ENCODE peak calls at places on chromosome 3, in eight cellular contexts. One of them, this sample, is unnamed.

GRCh38 chr3:154701055-154701454 is 271.1 kb upstream of the GPR149 start:
- DNase-seq in IMR-90: no peak
- DNase-seq in A549: no peak
- DNase-seq in K562: no peak
- DNase-seq in adrenal gland: no peak
- DNase-seq in uterus: no peak
- DNase-seq in endothelial cell of umbilical vein: no peak
- DNase-seq in right lobe of liver: no peak
- DNase-seq in this sample: no peak

GRCh38 chr3:182092662-182093262 is 381.0 kb downstream of the SOX2 start:
- DNase-seq in IMR-90: no peak
- DNase-seq in A549: peak
- DNase-seq in K562: no peak
- DNase-seq in adrenal gland: no peak
- DNase-seq in uterus: no peak
- DNase-seq in endothelial cell of umbilical vein: no peak
- DNase-seq in right lobe of liver: no peak
- DNase-seq in this sample: no peak

GRCh38 chr3:192039593-192039992 is 578.6 kb downstream of the PYDC2 start:
- DNase-seq in IMR-90: no peak
- DNase-seq in A549: no peak
- DNase-seq in K562: no peak
- DNase-seq in adrenal gland: no peak
- DNase-seq in uterus: no peak
- DNase-seq in endothelial cell of umbilical vein: no peak
- DNase-seq in right lobe of liver: no peak
- DNase-seq in this sample: no peak

GRCh38 chr3:173993299-173993698 is 595.8 kb downstream of the NLGN1 start:
- DNase-seq in IMR-90: peak
- DNase-seq in A549: peak
- DNase-seq in K562: no peak
- DNase-seq in adrenal gland: no peak
- DNase-seq in uterus: no peak
- DNase-seq in endothelial cell of umbilical vein: peak
- DNase-seq in right lobe of liver: no peak
- DNase-seq in this sample: peak

GRCh38 chr3:183664913-183665381 is 29.5 kb downstream of the KLHL24 start:
- DNase-seq in IMR-90: peak
- DNase-seq in A549: no peak
- DNase-seq in K562: no peak
- DNase-seq in adrenal gland: no peak
- DNase-seq in uterus: no peak
- DNase-seq in endothelial cell of umbilical vein: peak
- DNase-seq in right lobe of liver: no peak
- DNase-seq in this sample: peak

GRCh38 chr3:131848111-131848510 is 186.7 kb downstream of the CPNE4 start:
- DNase-seq in IMR-90: no peak
- DNase-seq in A549: no peak
- DNase-seq in K562: no peak
- DNase-seq in adrenal gland: no peak
- DNase-seq in uterus: no peak
- DNase-seq in endothelial cell of umbilical vein: peak
- DNase-seq in right lobe of liver: no peak
- DNase-seq in this sample: no peak

GRCh38 chr3:155667988-155668387 is 76.9 kb downstream of the PLCH1 start:
- DNase-seq in IMR-90: no peak
- DNase-seq in A549: no peak
- DNase-seq in K562: no peak
- DNase-seq in adrenal gland: no peak
- DNase-seq in uterus: no peak
- DNase-seq in endothelial cell of umbilical vein: no peak
- DNase-seq in right lobe of liver: no peak
- DNase-seq in this sample: no peak

GRCh38 chr3:17894434-17895060 is 152.1 kb upstream of the TBC1D5 start:
- DNase-seq in IMR-90: peak
- DNase-seq in A549: no peak
- DNase-seq in K562: peak
- DNase-seq in adrenal gland: no peak
- DNase-seq in uterus: no peak
- DNase-seq in endothelial cell of umbilical vein: no peak
- DNase-seq in right lobe of liver: no peak
- DNase-seq in this sample: no peak

GRCh38 chr3:113423699-113424098 is 17.6 kb downstream of the CFAP44 start:
- DNase-seq in IMR-90: no peak
- DNase-seq in A549: no peak
- DNase-seq in K562: no peak
- DNase-seq in adrenal gland: no peak
- DNase-seq in uterus: no peak
- DNase-seq in endothelial cell of umbilical vein: no peak
- DNase-seq in right lobe of liver: no peak
- DNase-seq in this sample: no peak

DNA sequence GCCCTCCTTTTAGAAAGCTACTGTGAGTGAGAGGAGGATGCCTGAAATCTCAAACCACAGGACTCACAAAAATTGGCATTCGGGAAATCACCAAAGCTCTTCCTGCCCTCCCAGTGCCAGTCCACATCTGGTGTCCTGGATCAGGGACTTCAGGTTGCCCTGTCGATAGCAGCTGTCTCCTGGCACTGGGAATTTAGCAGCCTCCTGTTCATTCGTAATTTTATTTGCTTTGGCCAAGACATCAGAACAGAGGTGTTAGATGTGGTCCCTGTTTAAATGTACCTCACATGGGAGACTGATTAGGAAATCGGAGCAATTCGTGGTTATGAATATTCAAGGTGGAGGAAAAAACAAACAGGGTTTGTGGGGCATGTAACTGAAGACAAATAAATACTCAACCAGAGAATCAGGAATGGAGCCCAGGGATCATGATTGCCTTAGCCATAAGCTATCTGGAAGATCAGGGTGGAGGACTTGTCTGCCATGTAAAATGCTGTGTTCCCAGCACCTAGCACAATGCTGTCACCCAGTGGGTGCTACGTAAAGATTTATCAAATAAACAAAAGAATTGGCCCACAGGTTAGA is 265.2 kb upstream of the PROK2 start:
- DNase-seq in IMR-90: no peak
- DNase-seq in A549: no peak
- DNase-seq in K562: no peak
- DNase-seq in adrenal gland: no peak
- DNase-seq in uterus: no peak
- DNase-seq in endothelial cell of umbilical vein: no peak
- DNase-seq in right lobe of liver: no peak
- DNase-seq in this sample: no peak
- TF ChIP-seq POLR2A in IMR-90: no peak
- TF ChIP-seq POLR2A in A549: no peak
- TF ChIP-seq POLR2A in K562: no peak
- TF ChIP-seq POLR2A in adrenal gland: no peak
- TF ChIP-seq POLR2A in uterus: no peak
- TF ChIP-seq POLR2A in endothelial cell of umbilical vein: no peak
- TF ChIP-seq POLR2A in right lobe of liver: no peak
- TF ChIP-seq POLR2A in this sample: no peak

GRCh38 chr3:12484983-12485327 is 675 bp downstream of the TSEN2 start:
- DNase-seq in IMR-90: no peak
- DNase-seq in A549: no peak
- DNase-seq in K562: no peak
- DNase-seq in adrenal gland: no peak
- DNase-seq in uterus: no peak
- DNase-seq in endothelial cell of umbilical vein: no peak
- DNase-seq in right lobe of liver: no peak
- DNase-seq in this sample: no peak

GRCh38 chr3:12483872-12484197 is 445 bp upstream of the TSEN2 start:
- DNase-seq in IMR-90: no peak
- DNase-seq in A549: no peak
- DNase-seq in K562: no peak
- DNase-seq in adrenal gland: no peak
- DNase-seq in uterus: no peak
- DNase-seq in endothelial cell of umbilical vein: no peak
- DNase-seq in right lobe of liver: no peak
- DNase-seq in this sample: no peak

GRCh38 chr3:12486001-12486400 is 1.7 kb downstream of the TSEN2 start:
- DNase-seq in IMR-90: no peak
- DNase-seq in A549: no peak
- DNase-seq in K562: no peak
- DNase-seq in adrenal gland: peak
- DNase-seq in uterus: no peak
- DNase-seq in endothelial cell of umbilical vein: no peak
- DNase-seq in right lobe of liver: no peak
- DNase-seq in this sample: no peak

GRCh38 chr3:12483364-12483763 is 916 bp upstream of the TSEN2 start:
- DNase-seq in IMR-90: peak
- DNase-seq in A549: no peak
- DNase-seq in K562: peak
- DNase-seq in adrenal gland: peak
- DNase-seq in uterus: no peak
- DNase-seq in endothelial cell of umbilical vein: no peak
- DNase-seq in right lobe of liver: no peak
- DNase-seq in this sample: no peak

DNA sequence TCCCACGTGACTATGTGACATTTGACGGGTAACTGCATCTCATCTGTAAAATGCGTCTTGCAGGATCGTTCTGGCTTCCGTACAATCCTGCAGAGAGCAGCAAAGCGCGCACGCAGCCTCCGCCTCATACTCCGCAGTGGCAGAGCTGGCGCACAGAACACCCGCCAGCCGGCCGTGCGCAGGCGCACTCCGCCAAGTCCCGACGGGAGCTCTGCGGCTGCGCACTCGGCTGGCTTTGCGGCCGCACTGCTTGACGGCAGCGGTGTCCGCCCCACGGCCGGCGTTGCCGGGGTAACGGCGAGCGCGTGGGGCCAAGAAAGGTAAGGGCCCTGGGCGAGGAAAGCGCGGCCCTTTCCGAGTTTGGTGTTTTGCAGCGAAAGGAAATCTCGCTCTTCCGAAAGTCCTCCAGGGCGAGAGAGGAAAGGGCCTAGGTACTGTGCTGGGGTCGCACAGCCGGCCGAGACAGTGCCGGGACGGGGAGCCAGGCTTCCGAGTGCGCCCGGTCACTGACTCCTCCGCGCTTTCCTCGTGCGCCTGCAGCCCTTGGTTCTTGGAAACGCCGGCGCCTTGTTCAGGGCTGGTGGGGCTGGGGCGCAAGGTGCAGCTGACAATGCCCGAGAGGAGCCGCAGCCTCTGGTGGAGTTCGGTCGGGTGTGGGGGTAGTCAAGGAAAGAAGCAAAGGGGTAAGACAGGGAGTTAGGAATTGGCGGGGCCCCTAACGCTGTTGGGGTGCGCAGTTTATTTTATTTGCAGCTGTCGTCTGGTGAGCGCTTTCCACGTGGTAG is at the start of gene TSEN2:
- DNase-seq in IMR-90: peak
- DNase-seq in A549: peak
- DNase-seq in K562: peak
- DNase-seq in adrenal gland: peak
- DNase-seq in uterus: peak
- DNase-seq in endothelial cell of umbilical vein: peak
- DNase-seq in right lobe of liver: peak
- DNase-seq in this sample: peak
- TF ChIP-seq POLR2A in IMR-90: no peak
- TF ChIP-seq POLR2A in A549: peak
- TF ChIP-seq POLR2A in K562: peak
- TF ChIP-seq POLR2A in adrenal gland: peak
- TF ChIP-seq POLR2A in uterus: peak
- TF ChIP-seq POLR2A in endothelial cell of umbilical vein: peak
- TF ChIP-seq POLR2A in right lobe of liver: peak
- TF ChIP-seq POLR2A in this sample: peak

GRCh38 chr3:47296562-47297302 is 14.0 kb downstream of the KLHL18 start:
- DNase-seq in IMR-90: no peak
- DNase-seq in A549: no peak
- DNase-seq in K562: no peak
- DNase-seq in adrenal gland: no peak
- DNase-seq in uterus: no peak
- DNase-seq in endothelial cell of umbilical vein: no peak
- DNase-seq in right lobe of liver: no peak
- DNase-seq in this sample: no peak
- TF ChIP-seq POLR2A in IMR-90: no peak
- TF ChIP-seq POLR2A in A549: no peak
- TF ChIP-seq POLR2A in K562: no peak
- TF ChIP-seq POLR2A in adrenal gland: no peak
- TF ChIP-seq POLR2A in uterus: no peak
- TF ChIP-seq POLR2A in endothelial cell of umbilical vein: no peak
- TF ChIP-seq POLR2A in right lobe of liver: no peak
- TF ChIP-seq POLR2A in this sample: no peak

GRCh38 chr3:21417991-21418390 is 333.0 kb downstream of the ZNF385D start:
- DNase-seq in IMR-90: no peak
- DNase-seq in A549: no peak
- DNase-seq in K562: no peak
- DNase-seq in adrenal gland: no peak
- DNase-seq in uterus: no peak
- DNase-seq in endothelial cell of umbilical vein: no peak
- DNase-seq in right lobe of liver: no peak
- DNase-seq in this sample: no peak
- TF ChIP-seq POLR2A in IMR-90: no peak
- TF ChIP-seq POLR2A in A549: no peak
- TF ChIP-seq POLR2A in K562: no peak
- TF ChIP-seq POLR2A in adrenal gland: no peak
- TF ChIP-seq POLR2A in uterus: no peak
- TF ChIP-seq POLR2A in endothelial cell of umbilical vein: no peak
- TF ChIP-seq POLR2A in right lobe of liver: no peak
- TF ChIP-seq POLR2A in this sample: no peak

DNA sequence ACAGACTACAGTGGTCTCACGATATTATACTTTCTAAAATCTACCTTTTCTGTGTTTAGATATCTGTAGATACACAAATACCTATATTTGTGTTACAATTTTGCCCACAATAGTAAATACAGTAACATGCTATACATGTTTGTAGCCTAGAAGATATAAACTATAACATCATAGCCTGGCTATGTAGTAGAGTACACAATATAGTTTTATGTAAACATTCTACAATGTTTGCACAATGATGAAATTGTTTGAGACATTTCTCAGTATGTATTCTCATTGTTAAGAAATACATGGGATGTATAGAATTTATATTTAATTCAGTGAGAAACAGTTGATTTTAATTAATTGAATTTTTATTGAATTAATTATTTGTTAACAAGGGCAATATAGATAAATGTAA is 1367.0 kb downstream of the OTOL1 start:
- DNase-seq in IMR-90: peak
- DNase-seq in A549: no peak
- DNase-seq in K562: no peak
- DNase-seq in adrenal gland: no peak
- DNase-seq in uterus: no peak
- DNase-seq in endothelial cell of umbilical vein: no peak
- DNase-seq in right lobe of liver: no peak
- DNase-seq in this sample: no peak
- TF ChIP-seq POLR2A in IMR-90: no peak
- TF ChIP-seq POLR2A in A549: no peak
- TF ChIP-seq POLR2A in K562: no peak
- TF ChIP-seq POLR2A in adrenal gland: no peak
- TF ChIP-seq POLR2A in uterus: no peak
- TF ChIP-seq POLR2A in endothelial cell of umbilical vein: no peak
- TF ChIP-seq POLR2A in right lobe of liver: no peak
- TF ChIP-seq POLR2A in this sample: no peak

GRCh38 chr3:139538733-139539132 is 809 bp downstream of the RBP1 start:
- DNase-seq in IMR-90: peak
- DNase-seq in A549: no peak
- DNase-seq in K562: no peak
- DNase-seq in adrenal gland: peak
- DNase-seq in uterus: peak
- DNase-seq in endothelial cell of umbilical vein: no peak
- DNase-seq in right lobe of liver: peak
- DNase-seq in this sample: no peak
- TF ChIP-seq POLR2A in IMR-90: no peak
- TF ChIP-seq POLR2A in A549: no peak
- TF ChIP-seq POLR2A in K562: no peak
- TF ChIP-seq POLR2A in adrenal gland: no peak
- TF ChIP-seq POLR2A in uterus: no peak
- TF ChIP-seq POLR2A in endothelial cell of umbilical vein: no peak
- TF ChIP-seq POLR2A in right lobe of liver: no peak
- TF ChIP-seq POLR2A in this sample: no peak

This sample was measured in H54.